ENCODE peak calls at places on chromosomes 1 and 21, in four cellular contexts. One of them, this sample, is unnamed.

GRCh38 chr1:91844862-91845528 is 41.0 kb downstream of the TGFBR3 start:
- DNase-seq in adrenal gland: peak; percentile 93
- DNase-seq in thyroid gland: peak; percentile 41
- DNase-seq in brain microvascular endothelial cell: peak; percentile 74
- DNase-seq in this sample: peak; percentile 27

GRCh38 chr1:156291226-156292061 is 4.0 kb downstream of the GLMP start:
- DNase-seq in adrenal gland: peak; percentile 95
- DNase-seq in thyroid gland: peak; percentile 92
- DNase-seq in brain microvascular endothelial cell: peak; percentile 90
- DNase-seq in this sample: peak; percentile 92

GRCh38 chr1:114251573-114251939 is 97.9 kb upstream of the SYT6 start:
- DNase-seq in adrenal gland: no peak
- DNase-seq in thyroid gland: no peak
- DNase-seq in brain microvascular endothelial cell: no peak
- DNase-seq in this sample: no peak

GRCh38 chr1:244087611-244088010 is 36.5 kb downstream of the ZBTB18 start:
- DNase-seq in adrenal gland: no peak
- DNase-seq in thyroid gland: no peak
- DNase-seq in brain microvascular endothelial cell: no peak
- DNase-seq in this sample: no peak

GRCh38 chr1:178506177-178506576 is 6.7 kb upstream of the TEX35 start:
- DNase-seq in adrenal gland: no peak
- DNase-seq in thyroid gland: no peak
- DNase-seq in brain microvascular endothelial cell: no peak
- DNase-seq in this sample: peak; percentile 64

GRCh38 chr1:46605242-46605641 is 1.2 kb upstream of the MKNK1 start:
- DNase-seq in adrenal gland: no peak
- DNase-seq in thyroid gland: no peak
- DNase-seq in brain microvascular endothelial cell: no peak
- DNase-seq in this sample: no peak

GRCh38 chr1:175232335-175232734 is 39.8 kb upstream of the KIAA0040 start:
- DNase-seq in adrenal gland: no peak
- DNase-seq in thyroid gland: no peak
- DNase-seq in brain microvascular endothelial cell: no peak
- DNase-seq in this sample: no peak

GRCh38 chr1:32094721-32095521 is 12.9 kb upstream of the KPNA6 start:
- DNase-seq in adrenal gland: no peak
- DNase-seq in thyroid gland: no peak
- DNase-seq in brain microvascular endothelial cell: no peak
- DNase-seq in this sample: peak; percentile 85

GRCh38 chr21:14762734-14763694 is 216.9 kb upstream of the SAMSN1 start:
- DNase-seq in adrenal gland: no peak
- DNase-seq in thyroid gland: no peak
- DNase-seq in brain microvascular endothelial cell: no peak
- DNase-seq in this sample: no peak

GRCh38 chr1:163258181-163258580 is 55.5 kb upstream of the RGS5 start:
- DNase-seq in adrenal gland: no peak
- DNase-seq in thyroid gland: no peak
- DNase-seq in brain microvascular endothelial cell: no peak
- DNase-seq in this sample: no peak

GRCh38 chr21:46153259-46154154 is 1.9 kb downstream of the FTCD start:
- DNase-seq in adrenal gland: peak; percentile 80
- DNase-seq in thyroid gland: peak; percentile 53
- DNase-seq in brain microvascular endothelial cell: no peak
- DNase-seq in this sample: peak; percentile 58

GRCh38 chr1:245752551-245752950 is 597.8 kb downstream of the KIF26B start:
- DNase-seq in adrenal gland: no peak
- DNase-seq in thyroid gland: no peak
- DNase-seq in brain microvascular endothelial cell: no peak
- DNase-seq in this sample: no peak

GRCh38 chr1:113452921-113453770 is 62.8 kb downstream of the MAGI3 start:
- DNase-seq in adrenal gland: no peak
- DNase-seq in thyroid gland: no peak
- DNase-seq in brain microvascular endothelial cell: peak; percentile 38
- DNase-seq in this sample: peak; percentile 29

GRCh38 chr1:161357073-161357472 is 10.6 kb downstream of the CFAP126 start:
- DNase-seq in adrenal gland: no peak
- DNase-seq in thyroid gland: no peak
- DNase-seq in brain microvascular endothelial cell: no peak
- DNase-seq in this sample: no peak

GRCh38 chr1:187074445-187075045 is 245.8 kb downstream of the PLA2G4A start:
- DNase-seq in adrenal gland: no peak
- DNase-seq in thyroid gland: no peak
- DNase-seq in brain microvascular endothelial cell: no peak
- DNase-seq in this sample: no peak

GRCh38 chr1:166379447-166379846 is 212.6 kb upstream of the FAM78B start:
- DNase-seq in adrenal gland: peak; percentile 55
- DNase-seq in thyroid gland: no peak
- DNase-seq in brain microvascular endothelial cell: no peak
- DNase-seq in this sample: no peak

GRCh38 chr1:28602536-28603439 is 10.7 kb downstream of the RAB42 start:
- DNase-seq in adrenal gland: peak; percentile 87
- DNase-seq in thyroid gland: peak; percentile 67
- DNase-seq in brain microvascular endothelial cell: peak; percentile 75
- DNase-seq in this sample: peak; percentile 48

GRCh38 chr1:224831501-224831900 is 98.0 kb upstream of the DNAH14 start:
- DNase-seq in adrenal gland: no peak
- DNase-seq in thyroid gland: no peak
- DNase-seq in brain microvascular endothelial cell: no peak
- DNase-seq in this sample: no peak

GRCh38 chr1:51616490-51616889 is 402 bp upstream of the OSBPL9 start:
- DNase-seq in adrenal gland: no peak
- DNase-seq in thyroid gland: no peak
- DNase-seq in brain microvascular endothelial cell: no peak
- DNase-seq in this sample: no peak

GRCh38 chr1:220734571-220735326 is 13.4 kb upstream of the MTARC2 start:
- DNase-seq in adrenal gland: no peak
- DNase-seq in thyroid gland: no peak
- DNase-seq in brain microvascular endothelial cell: peak; percentile 60
- DNase-seq in this sample: no peak

GRCh38 chr21:35511298-35512162 is 462.4 kb upstream of the RUNX1 start:
- DNase-seq in adrenal gland: no peak
- DNase-seq in thyroid gland: no peak
- DNase-seq in brain microvascular endothelial cell: peak; percentile 68
- DNase-seq in this sample: no peak

GRCh38 chr1:42135426-42135825 is 17.8 kb upstream of the GUCA2B start:
- DNase-seq in adrenal gland: no peak
- DNase-seq in thyroid gland: peak; percentile 83
- DNase-seq in brain microvascular endothelial cell: no peak
- DNase-seq in this sample: no peak

DNA sequence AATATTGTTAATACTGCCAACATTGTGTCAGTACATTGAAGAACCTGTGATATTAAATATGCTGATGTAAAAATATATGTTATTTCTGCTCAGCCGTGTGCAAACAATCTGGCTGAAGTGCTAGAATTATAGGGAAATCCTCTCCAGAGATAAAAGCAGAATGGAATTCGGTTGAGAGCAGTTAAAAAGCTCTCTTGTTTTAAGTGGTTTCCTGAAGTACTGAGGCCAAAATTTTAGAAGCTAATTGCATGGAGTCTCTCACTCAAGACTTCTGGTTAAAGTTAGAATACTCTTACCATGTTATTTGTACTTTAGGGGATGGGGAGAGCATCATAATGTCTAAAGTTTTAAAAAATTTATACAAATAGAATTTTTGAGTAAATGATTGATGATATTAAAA is 834.4 kb upstream of the CXADR start:
- DNase-seq in adrenal gland: no peak
- DNase-seq in thyroid gland: no peak
- DNase-seq in brain microvascular endothelial cell: no peak
- DNase-seq in this sample: no peak
- H3K27ac ChIP-seq in adrenal gland: no peak overlapping the region
- H3K27ac ChIP-seq in thyroid gland: no peak overlapping the region
- H3K27ac ChIP-seq in brain microvascular endothelial cell: no peak overlapping the region
- H3K27ac ChIP-seq in this sample: no peak overlapping the region

GRCh38 chr1:63063367-63063766 is 259.0 kb upstream of the FOXD3 start:
- DNase-seq in adrenal gland: no peak
- DNase-seq in thyroid gland: no peak
- DNase-seq in brain microvascular endothelial cell: no peak
- DNase-seq in this sample: no peak
- TF ChIP-seq CTCF in adrenal gland: no peak
- TF ChIP-seq CTCF in thyroid gland: no peak
- TF ChIP-seq CTCF in brain microvascular endothelial cell: peak; percentile 27
- TF ChIP-seq CTCF in this sample: no peak

DNA sequence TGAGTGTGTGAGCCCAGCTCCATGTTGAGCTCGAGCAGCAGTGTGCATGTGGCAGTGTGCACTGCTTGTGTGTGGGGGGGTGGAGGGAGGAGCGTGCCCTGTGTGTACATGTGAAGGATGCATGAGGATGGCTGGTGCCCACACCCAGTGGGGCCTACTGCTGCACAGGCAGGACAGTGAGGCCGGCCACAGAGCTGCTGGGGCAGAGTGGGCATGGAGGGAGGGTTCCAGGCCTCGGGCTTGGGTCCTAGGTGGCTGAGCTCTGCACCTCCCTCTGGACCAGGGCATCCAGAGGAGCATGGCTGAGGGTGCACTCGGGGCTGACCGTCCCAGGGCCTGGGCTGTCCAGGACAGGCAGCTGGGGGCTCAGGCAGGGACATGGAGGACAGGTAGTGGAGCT is 1.8 kb downstream of the GJC2 start:
- DNase-seq in adrenal gland: no peak
- DNase-seq in thyroid gland: no peak
- DNase-seq in brain microvascular endothelial cell: no peak
- DNase-seq in this sample: no peak
- H3K27ac ChIP-seq in adrenal gland: no peak overlapping the region
- H3K27ac ChIP-seq in thyroid gland: no peak overlapping the region
- H3K27ac ChIP-seq in brain microvascular endothelial cell: no peak overlapping the region
- H3K27ac ChIP-seq in this sample: peak overlapping the region; percentile 93

DNA sequence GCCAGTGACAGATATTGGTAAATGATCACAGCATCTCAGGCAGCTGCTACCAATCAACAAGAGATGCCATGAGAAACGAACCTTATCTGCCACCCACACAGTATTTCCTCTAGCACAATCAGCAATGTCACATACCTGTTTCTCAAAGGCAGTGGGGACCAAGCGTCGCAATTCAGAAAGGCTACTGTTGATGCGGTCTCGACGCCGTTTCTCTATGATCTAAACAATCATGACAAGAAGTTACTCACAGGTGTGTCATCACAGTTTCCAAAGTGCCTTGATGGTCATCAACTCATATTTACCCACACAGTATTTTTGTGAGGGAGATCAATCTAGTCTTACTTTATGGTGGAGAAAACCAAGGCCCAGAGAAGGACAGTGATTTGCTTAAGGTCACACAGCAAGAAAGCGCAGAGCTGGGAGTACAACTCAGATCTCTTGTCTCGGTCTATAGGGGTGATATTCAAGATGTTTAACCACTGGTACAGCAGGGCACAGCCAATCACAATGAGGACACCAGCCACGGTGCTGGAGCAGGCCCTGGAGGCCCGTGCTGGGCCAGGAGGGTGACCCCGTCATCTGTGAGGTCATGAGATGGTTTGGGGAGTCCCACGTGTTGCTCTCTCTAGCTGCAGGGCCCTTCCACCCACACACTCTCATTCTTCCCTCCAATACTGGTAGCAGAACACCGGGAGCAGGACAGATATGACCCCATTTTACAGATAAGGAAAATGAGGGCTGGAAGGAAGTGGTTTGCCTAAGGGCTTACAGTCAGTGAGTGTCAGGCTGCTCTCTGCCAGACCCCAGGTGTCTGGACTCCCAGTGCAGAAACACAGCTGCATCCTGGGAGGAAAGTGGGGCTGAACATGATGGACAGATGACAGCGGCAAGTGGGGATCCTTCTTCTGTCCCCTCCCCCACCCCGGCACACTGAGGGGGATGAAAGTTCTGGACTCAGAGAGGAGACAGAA is 7.8 kb downstream of the HEYL start:
- DNase-seq in adrenal gland: no peak
- DNase-seq in thyroid gland: no peak
- DNase-seq in brain microvascular endothelial cell: no peak
- DNase-seq in this sample: no peak
- TF ChIP-seq CTCF in adrenal gland: no peak
- TF ChIP-seq CTCF in thyroid gland: no peak
- TF ChIP-seq CTCF in brain microvascular endothelial cell: no peak
- TF ChIP-seq CTCF in this sample: no peak

GRCh38 chr1:44842763-44843655 is at the start of gene PTCH2:
- DNase-seq in adrenal gland: peak; percentile 81
- DNase-seq in thyroid gland: peak; percentile 84
- DNase-seq in brain microvascular endothelial cell: no peak
- DNase-seq in this sample: peak; percentile 53
- H3K27ac ChIP-seq in adrenal gland: no peak within 1 kb of the TSS
- H3K27ac ChIP-seq in thyroid gland: peak within 1 kb of the TSS; percentile 1
- H3K27ac ChIP-seq in brain microvascular endothelial cell: no peak within 1 kb of the TSS
- H3K27ac ChIP-seq in this sample: no peak within 1 kb of the TSS